ENCODE peak calls at places on chromosome 15, in four cellular contexts. Q, D, F and M are unnamed samples.

GRCh38 chr15:66729339-66729951 is 27.4 kb downstream of the SMAD6 start:
- DNase-seq in Q (no peak), D (no peak), F (no peak), M (no peak)

GRCh38 chr15:90883526-90883931 is 775 bp upstream of the FES start:
- DNase-seq in D (no peak), F (no peak), Q (no peak), M (no peak)

GRCh38 chr15:60400957-60401356 is 3.2 kb upstream of the ANXA2 start:
- DNase-seq in F (no peak), D (no peak), Q (no peak), M (no peak)

GRCh38 chr15:70200003-70200410 is 102.3 kb upstream of the TLE3 start:
- DNase-seq in F (no peak), D (no peak), Q (no peak), M (no peak)

GRCh38 chr15:70262171-70262570 is 164.5 kb upstream of the TLE3 start:
- DNase-seq in Q (no peak), D (no peak), F (no peak), M (no peak)

GRCh38 chr15:33912326-33912725 is 56.0 kb upstream of the CHRM5 start:
- DNase-seq in F (no peak), Q (no peak), D (no peak), M (no peak)

GRCh38 chr15:96703087-96703486 is 372.6 kb downstream of the NR2F2 start:
- DNase-seq in D (no peak), F (no peak), Q (no peak), M (no peak)

GRCh38 chr15:49169880-49170597 is at the start of gene GALK2:
- DNase-seq in D (peak; percentile 81), F (peak; percentile 32), Q (peak; percentile 80), M (peak; percentile 83)

GRCh38 chr15:43648649-43649429 is at the start of gene CATSPER2:
- DNase-seq in D (no peak), F (no peak), Q (no peak), M (no peak)

DNA sequence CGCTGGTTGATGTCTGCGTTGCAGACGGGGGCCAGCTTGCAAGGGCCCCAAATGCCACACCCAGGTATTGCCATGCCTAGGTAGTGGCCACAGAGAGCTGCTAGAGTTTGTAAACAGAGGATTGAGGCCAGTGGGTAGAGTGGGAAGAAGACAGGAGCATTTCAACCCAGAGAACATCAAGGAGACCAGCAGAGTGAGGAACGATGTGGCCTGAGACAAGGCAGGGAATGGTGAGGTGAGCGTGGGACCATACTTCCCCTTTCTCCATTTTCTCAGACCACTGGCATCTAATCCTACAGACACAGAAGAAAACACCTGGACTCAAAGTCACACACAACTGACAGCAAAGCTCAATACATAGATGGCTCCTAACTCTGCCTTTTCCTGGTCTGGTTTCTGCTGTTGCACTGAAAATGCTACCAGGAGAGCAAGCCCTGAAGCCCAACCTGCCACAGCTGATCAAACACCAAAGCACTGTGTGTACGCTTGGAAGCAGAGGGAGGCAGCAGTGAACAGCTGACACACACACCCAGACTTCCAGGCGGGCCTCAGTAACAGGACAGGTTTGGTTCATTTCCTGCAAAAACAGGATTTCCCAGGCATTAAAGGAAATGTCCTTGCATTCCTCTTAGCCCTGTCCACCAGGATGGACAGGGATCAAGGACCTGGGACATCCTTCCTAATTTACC is 1.6 kb downstream of the FAM174B start:
- DNase-seq in F (no peak), Q (peak; percentile 44), D (no peak), M (peak; percentile 49)
- TF ChIP-seq CTCF in F (no peak), Q (no peak), D (no peak), M (no peak)

GRCh38 chr15:84819291-84819768 is 2.2 kb downstream of the ALPK3 start:
- DNase-seq in D (no peak), Q (no peak), F (no peak), M (no peak)
- TF ChIP-seq CTCF in D (no peak), Q (no peak), F (no peak), M (peak; percentile 49)

DNA sequence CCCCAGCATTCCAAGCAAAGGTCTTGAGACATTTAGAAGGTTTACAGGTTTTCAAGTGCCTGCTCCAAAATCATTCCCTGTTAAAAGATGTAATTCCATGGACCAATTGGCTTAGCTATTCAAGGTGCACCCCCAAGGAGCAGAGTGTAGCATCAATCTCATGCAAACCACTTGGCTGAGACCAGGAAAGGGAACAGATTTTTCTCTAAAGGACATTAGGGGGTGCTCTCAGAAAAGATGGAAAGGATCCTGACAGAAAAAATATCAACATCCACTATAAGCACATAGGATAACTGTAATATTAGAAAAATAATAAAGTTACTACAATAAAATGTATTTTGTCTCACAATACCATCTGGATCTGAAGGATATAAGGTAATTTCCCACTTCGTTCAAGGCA is 328.0 kb upstream of the CDIN1 start:
- DNase-seq in Q (no peak), F (no peak), D (peak; percentile 30), M (no peak)
- TF ChIP-seq CTCF in Q (no peak), F (peak; percentile 15), D (peak; percentile 17), M (no peak)

GRCh38 chr15:100869151-100869999 is 10.3 kb upstream of the ALDH1A3 start:
- DNase-seq in D (no peak), F (no peak), Q (no peak), M (no peak)

GRCh38 chr15:100877551-100877950 is 2.1 kb upstream of the ALDH1A3 start:
- DNase-seq in Q (no peak), F (no peak), D (no peak), M (no peak)

GRCh38 chr15:100875976-100876375 is 3.7 kb upstream of the ALDH1A3 start:
- DNase-seq in D (no peak), F (no peak), Q (no peak), M (no peak)

GRCh38 chr15:100875495-100875894 is 4.1 kb upstream of the ALDH1A3 start:
- DNase-seq in D (no peak), F (no peak), Q (no peak), M (no peak)

DNA sequence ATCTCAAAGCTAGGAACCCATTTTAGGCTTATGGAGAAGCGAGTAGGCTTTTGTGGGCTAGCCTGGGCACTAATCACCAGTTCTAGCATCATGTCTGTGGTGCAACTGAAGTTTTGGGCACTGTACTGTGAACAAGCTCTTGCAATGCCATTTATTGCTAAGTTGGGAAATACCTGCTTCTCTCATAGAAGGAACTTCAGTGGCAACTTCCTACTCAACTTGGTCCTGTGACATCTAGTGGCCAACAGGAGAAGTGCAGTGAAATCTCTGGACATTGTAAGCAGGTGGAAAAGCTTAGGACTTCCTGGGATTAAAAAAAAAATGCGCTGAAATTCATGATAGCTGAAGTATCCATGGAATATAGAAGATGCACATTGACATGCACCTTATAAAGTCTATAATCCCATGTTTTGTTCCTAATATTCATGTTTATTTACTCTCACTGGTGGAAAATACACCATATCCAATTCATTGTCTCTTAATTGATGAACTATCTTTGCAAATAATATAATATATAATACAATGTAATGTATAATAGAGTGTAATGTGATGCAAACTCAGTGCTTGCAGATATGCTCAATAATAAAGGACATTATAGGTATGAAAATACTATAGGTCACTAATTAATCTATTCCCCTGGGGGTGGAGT is 6.5 kb upstream of the ALDH1A3 start:
- DNase-seq in F (peak; percentile 72), D (peak; percentile 92), Q (peak; percentile 78), M (no peak)
- TF ChIP-seq CTCF in F (peak; percentile 95), D (peak; percentile 93), Q (peak; percentile 99), M (peak; percentile 91)